ENCODE peak calls at places on chromosomes 3 and 15, in five cellular contexts. N, P, D, Z and H are unnamed samples.

GRCh38 chr3:8996681-8997121 is 33.4 kb upstream of the RAD18 start:
- DNase-seq in N (peak), P (no peak), D (no peak), Z (no peak), H (no peak)

GRCh38 chr15:95446854-95447253 is 883.6 kb upstream of the NR2F2 start:
- DNase-seq in N (no peak), P (no peak), D (no peak), Z (peak), H (no peak)

GRCh38 chr3:67418539-67419529 is 235.6 kb downstream of the SUCLG2 start:
- DNase-seq in N (no peak), P (no peak), D (no peak), Z (no peak), H (no peak)

GRCh38 chr3:8848696-8849131 is 79.3 kb upstream of the OXTR start:
- DNase-seq in N (no peak), P (no peak), D (no peak), Z (no peak), H (no peak)

GRCh38 chr3:183018416-183019192 is 38.3 kb upstream of the DCUN1D1 start:
- DNase-seq in N (no peak), P (no peak), D (no peak), Z (no peak), H (no peak)

GRCh38 chr3:58799271-58799670 is 132.7 kb upstream of the FAM3D start:
- DNase-seq in N (no peak), P (no peak), D (no peak), Z (no peak), H (no peak)

GRCh38 chr15:57045741-57046382 is 127.4 kb downstream of the TCF12 start:
- DNase-seq in N (no peak), P (no peak), D (no peak), Z (no peak), H (no peak)

GRCh38 chr3:72932416-72932815 is 44.6 kb downstream of the GXYLT2 start:
- DNase-seq in N (no peak), P (no peak), D (no peak), Z (no peak), H (no peak)

GRCh38 chr3:124636101-124636862 is 94.0 kb upstream of the UMPS start:
- DNase-seq in N (no peak), P (no peak), D (no peak), Z (no peak), H (no peak)

GRCh38 chr3:15875016-15875689 is 77.4 kb upstream of the ANKRD28 start:
- DNase-seq in N (no peak), P (no peak), D (no peak), Z (no peak), H (no peak)

GRCh38 chr3:112822116-112823055 is 24.3 kb downstream of the CD200R1L start:
- DNase-seq in N (no peak), P (no peak), D (no peak), Z (no peak), H (no peak)

GRCh38 chr3:160163259-160163878 is 61.9 kb upstream of the C3orf80 start:
- DNase-seq in N (no peak), P (no peak), D (no peak), Z (no peak), H (no peak)

GRCh38 chr3:123344175-123344908 is 104.5 kb downstream of the ADCY5 start:
- DNase-seq in N (no peak), P (no peak), D (no peak), Z (no peak), H (no peak)

GRCh38 chr3:43670635-43671522 is 19.9 kb upstream of the ABHD5 start:
- DNase-seq in N (no peak), P (no peak), D (no peak), Z (no peak), H (no peak)

GRCh38 chr3:71201939-71202338 is 381.6 kb downstream of the FOXP1 start:
- DNase-seq in N (peak), P (no peak), D (no peak), Z (no peak), H (no peak)

GRCh38 chr3:59998040-59998439 is 948.2 kb upstream of the CFAP20DC start:
- DNase-seq in N (no peak), P (no peak), D (no peak), Z (no peak), H (no peak)

GRCh38 chr3:29186131-29186599 is 94.7 kb upstream of the RBMS3 start:
- DNase-seq in N (no peak), P (no peak), D (no peak), Z (no peak), H (no peak)

GRCh38 chr15:31264534-31265089 is 62.0 kb upstream of the KLF13 start:
- DNase-seq in N (no peak), P (no peak), D (no peak), Z (no peak), H (no peak)

GRCh38 chr3:196142674-196142988 is 60.7 kb upstream of the TFRC start:
- DNase-seq in N (no peak), P (no peak), D (no peak), Z (no peak), H (no peak)

GRCh38 chr15:69424001-69424400 is 9.9 kb downstream of the KIF23 start:
- DNase-seq in N (no peak), P (no peak), D (no peak), Z (no peak), H (no peak)

GRCh38 chr3:156838035-156838434 is 11.9 kb downstream of the LEKR1 start:
- DNase-seq in N (no peak), P (no peak), D (no peak), Z (no peak), H (no peak)

GRCh38 chr3:64687781-64688515 is at the start of gene ADAMTS9:
- DNase-seq in N (peak), P (no peak), D (no peak), Z (no peak), H (no peak)

GRCh38 chr15:90701880-90702630 is 15.1 kb upstream of the BLM start:
- DNase-seq in N (no peak), P (no peak), D (no peak), Z (no peak), H (peak)

GRCh38 chr3:196007744-196008143 is 74.1 kb downstream of the TFRC start:
- DNase-seq in N (no peak), P (no peak), D (no peak), Z (no peak), H (no peak)

GRCh38 chr3:30368978-30369377 is 237.4 kb upstream of the TGFBR2 start:
- DNase-seq in N (no peak), P (no peak), D (no peak), Z (no peak), H (no peak)

GRCh38 chr3:188339410-188340295 is 185.7 kb downstream of the LPP start:
- DNase-seq in N (no peak), P (no peak), D (peak), Z (no peak), H (peak)

GRCh38 chr15:77506311-77507150 is 85.8 kb downstream of the HMG20A start:
- DNase-seq in N (no peak), P (peak), D (no peak), Z (no peak), H (no peak)

GRCh38 chr15:70597056-70597603 is 166.2 kb downstream of the UACA start:
- DNase-seq in N (no peak), P (no peak), D (no peak), Z (no peak), H (no peak)

GRCh38 chr3:162195147-162195546 is 698.5 kb downstream of the OTOL1 start:
- DNase-seq in N (no peak), P (no peak), D (no peak), Z (no peak), H (no peak)

GRCh38 chr15:51263726-51264125 is 74.7 kb downstream of the CYP19A1 start:
- DNase-seq in N (no peak), P (no peak), D (no peak), Z (no peak), H (no peak)

GRCh38 chr3:179464296-179465092 is 13.2 kb upstream of the GNB4 start:
- DNase-seq in N (no peak), P (no peak), D (no peak), Z (no peak), H (no peak)